ENCODE peak calls at places on chromosomes 11 and 22, in five cellular contexts. One of them, this sample, is unnamed.
A peak's percentile ranks its signal among the peaks of the same experiment; 100 is the strongest.

GRCh38 chr11:35470616-35471015 is 51.3 kb upstream of the SLC1A2 start:
- DNase-seq in left ventricle myocardium inferior: no peak
- DNase-seq in tibial nerve: no peak
- DNase-seq in right lobe of liver: no peak
- DNase-seq in uterus: no peak
- DNase-seq in this sample: no peak

GRCh38 chr11:128394436-128395089 is 192.8 kb downstream of the ETS1 start:
- DNase-seq in right lobe of liver: no peak
- DNase-seq in uterus: no peak
- DNase-seq in tibial nerve: no peak
- DNase-seq in left ventricle myocardium inferior: no peak
- DNase-seq in this sample: no peak

GRCh38 chr11:99693941-99694492 is 673.3 kb downstream of the CNTN5 start:
- DNase-seq in left ventricle myocardium inferior: no peak
- DNase-seq in uterus: no peak
- DNase-seq in right lobe of liver: no peak
- DNase-seq in tibial nerve: no peak
- DNase-seq in this sample: no peak

GRCh38 chr22:28799834-28800307 is 498 bp downstream of the XBP1 start:
- DNase-seq in right lobe of liver: peak; percentile 67
- DNase-seq in tibial nerve: peak; percentile 40
- DNase-seq in uterus: peak; percentile 70
- DNase-seq in left ventricle myocardium inferior: peak; percentile 80
- DNase-seq in this sample: no peak

GRCh38 chr11:112355726-112356125 is 95.1 kb upstream of the PLET1 start:
- DNase-seq in left ventricle myocardium inferior: no peak
- DNase-seq in uterus: peak; percentile 67
- DNase-seq in tibial nerve: no peak
- DNase-seq in right lobe of liver: no peak
- DNase-seq in this sample: peak; percentile 85

GRCh38 chr11:2987881-2988280 is 4.2 kb downstream of the NAP1L4 start:
- DNase-seq in tibial nerve: no peak
- DNase-seq in uterus: no peak
- DNase-seq in left ventricle myocardium inferior: no peak
- DNase-seq in right lobe of liver: no peak
- DNase-seq in this sample: no peak

GRCh38 chr11:62560566-62561103 is 13.1 kb downstream of the EEF1G start:
- DNase-seq in right lobe of liver: peak; percentile 84
- DNase-seq in tibial nerve: peak; percentile 79
- DNase-seq in left ventricle myocardium inferior: peak; percentile 82
- DNase-seq in uterus: peak; percentile 96
- DNase-seq in this sample: no peak

GRCh38 chr22:37643225-37643847 is 3.9 kb downstream of the SH3BP1 start:
- DNase-seq in left ventricle myocardium inferior: peak; percentile 87
- DNase-seq in tibial nerve: peak; percentile 86
- DNase-seq in right lobe of liver: peak; percentile 88
- DNase-seq in uterus: peak; percentile 86
- DNase-seq in this sample: peak; percentile 82

GRCh38 chr11:118792642-118793124 is 1.7 kb upstream of the DDX6 start:
- DNase-seq in uterus: peak; percentile 83
- DNase-seq in tibial nerve: peak; percentile 22
- DNase-seq in left ventricle myocardium inferior: peak; percentile 49
- DNase-seq in right lobe of liver: peak; percentile 89
- DNase-seq in this sample: peak; percentile 75

GRCh38 chr11:82927264-82927880 is 25.8 kb downstream of the DDIAS start:
- DNase-seq in right lobe of liver: no peak
- DNase-seq in uterus: peak; percentile 30
- DNase-seq in tibial nerve: no peak
- DNase-seq in left ventricle myocardium inferior: no peak
- DNase-seq in this sample: no peak

GRCh38 chr11:67262731-67263675 is 3.3 kb upstream of the GRK2 start:
- DNase-seq in uterus: peak; percentile 80
- DNase-seq in left ventricle myocardium inferior: peak; percentile 83
- DNase-seq in right lobe of liver: peak; percentile 85
- DNase-seq in tibial nerve: peak; percentile 60
- DNase-seq in this sample: peak; percentile 81

GRCh38 chr11:8832571-8833260 is 78.3 kb upstream of the AKIP1 start:
- DNase-seq in right lobe of liver: peak; percentile 21
- DNase-seq in tibial nerve: no peak
- DNase-seq in uterus: peak; percentile 24
- DNase-seq in left ventricle myocardium inferior: no peak
- DNase-seq in this sample: no peak

GRCh38 chr11:69560141-69560790 is 78.8 kb downstream of the LINC01488 start:
- DNase-seq in uterus: no peak
- DNase-seq in right lobe of liver: no peak
- DNase-seq in tibial nerve: no peak
- DNase-seq in left ventricle myocardium inferior: no peak
- DNase-seq in this sample: no peak

GRCh38 chr11:64655901-64656601 is 65.0 kb downstream of the SLC22A12 start:
- DNase-seq in right lobe of liver: no peak
- DNase-seq in uterus: no peak
- DNase-seq in left ventricle myocardium inferior: no peak
- DNase-seq in tibial nerve: no peak
- DNase-seq in this sample: no peak

GRCh38 chr11:105361651-105362050 is 222.1 kb upstream of the CARD18 start:
- DNase-seq in right lobe of liver: no peak
- DNase-seq in tibial nerve: no peak
- DNase-seq in uterus: no peak
- DNase-seq in left ventricle myocardium inferior: no peak
- DNase-seq in this sample: no peak

GRCh38 chr11:56885182-56885581 is 103.5 kb upstream of the OR5AK2 start:
- DNase-seq in right lobe of liver: no peak
- DNase-seq in uterus: no peak
- DNase-seq in tibial nerve: no peak
- DNase-seq in left ventricle myocardium inferior: no peak
- DNase-seq in this sample: no peak
- TF ChIP-seq CTCF in right lobe of liver: no peak
- TF ChIP-seq CTCF in uterus: no peak
- TF ChIP-seq CTCF in tibial nerve: no peak
- TF ChIP-seq CTCF in left ventricle myocardium inferior: no peak
- TF ChIP-seq CTCF in this sample: no peak

DNA sequence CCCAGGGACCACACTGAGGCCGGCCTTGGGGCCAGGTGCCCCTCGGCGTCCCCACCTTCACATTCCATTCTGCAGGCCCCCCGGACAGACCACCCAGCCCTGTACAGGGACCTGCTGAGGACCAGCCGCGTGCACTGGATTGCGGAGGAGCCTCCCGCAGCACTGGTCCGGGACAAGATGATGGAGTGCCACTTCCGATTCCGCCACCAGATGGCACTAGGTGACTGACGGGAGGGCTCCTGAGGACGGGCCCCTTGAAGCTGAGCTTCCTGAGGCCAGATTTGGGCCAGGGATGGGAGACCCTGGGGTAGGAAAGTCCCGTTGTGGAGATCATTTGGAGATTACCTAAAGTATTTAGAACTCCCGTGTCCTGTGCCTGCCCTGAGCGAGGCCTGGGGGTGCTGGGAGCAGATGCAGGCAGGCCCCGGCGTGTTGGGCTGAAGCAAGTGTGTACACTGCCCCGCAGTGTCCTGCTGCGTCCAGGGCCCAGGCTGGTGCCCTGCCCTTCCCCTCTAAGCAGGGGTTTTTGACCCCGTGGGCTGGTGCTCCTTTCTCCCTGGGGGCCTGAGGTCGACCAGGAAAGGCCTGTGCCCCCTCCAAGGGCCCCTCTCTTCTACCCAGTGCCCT is 20.0 kb downstream of the TRMU start:
- DNase-seq in tibial nerve: peak; percentile 28
- DNase-seq in uterus: peak; percentile 37
- DNase-seq in left ventricle myocardium inferior: peak; percentile 65
- DNase-seq in right lobe of liver: peak; percentile 75
- DNase-seq in this sample: no peak
- H3K27ac ChIP-seq in tibial nerve: no peak overlapping the region
- H3K27ac ChIP-seq in uterus: no peak overlapping the region
- H3K27ac ChIP-seq in left ventricle myocardium inferior: peak overlapping the region; percentile 91
- H3K27ac ChIP-seq in right lobe of liver: no peak overlapping the region
- H3K27ac ChIP-seq in this sample: no peak overlapping the region

GRCh38 chr11:43955381-43956118 is 13.1 kb downstream of the C11orf96 start:
- DNase-seq in tibial nerve: no peak
- DNase-seq in uterus: peak; percentile 31
- DNase-seq in left ventricle myocardium inferior: no peak
- DNase-seq in right lobe of liver: no peak
- DNase-seq in this sample: no peak
- H3K27me3 ChIP-seq in tibial nerve: no peaks in the 10 kb centered on the region
- H3K27me3 ChIP-seq in uterus: no peaks in the 10 kb centered on the region
- H3K27me3 ChIP-seq in left ventricle myocardium inferior: no peaks in the 10 kb centered on the region
- H3K27me3 ChIP-seq in right lobe of liver: no peaks in the 10 kb centered on the region
- H3K27me3 ChIP-seq in this sample: peaks cover 2% of the 10 kb centered on the region

DNA sequence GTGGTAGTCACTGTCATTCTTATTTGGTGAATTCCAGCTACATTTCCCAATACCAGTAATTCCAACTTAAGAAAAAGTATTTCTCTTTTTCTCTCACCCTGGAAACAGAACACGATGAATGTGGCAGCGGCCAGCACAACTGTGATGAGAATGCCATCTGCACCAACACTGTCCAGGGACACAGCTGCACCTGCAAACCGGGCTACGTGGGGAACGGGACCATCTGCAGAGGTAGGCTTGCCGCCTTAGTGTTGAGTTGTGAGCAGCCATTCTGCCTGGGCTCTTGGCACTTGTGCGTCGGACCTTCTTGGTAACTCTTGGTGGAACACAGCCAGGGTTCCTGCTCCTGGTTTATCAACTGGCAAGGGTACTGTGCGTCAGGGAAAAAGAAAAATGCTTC is 559.8 kb downstream of the NELL1 start:
- DNase-seq in left ventricle myocardium inferior: no peak
- DNase-seq in tibial nerve: no peak
- DNase-seq in uterus: no peak
- DNase-seq in right lobe of liver: no peak
- DNase-seq in this sample: no peak
- TF ChIP-seq CTCF in left ventricle myocardium inferior: no peak
- TF ChIP-seq CTCF in tibial nerve: no peak
- TF ChIP-seq CTCF in uterus: no peak
- TF ChIP-seq CTCF in right lobe of liver: no peak
- TF ChIP-seq CTCF in this sample: no peak

DNA sequence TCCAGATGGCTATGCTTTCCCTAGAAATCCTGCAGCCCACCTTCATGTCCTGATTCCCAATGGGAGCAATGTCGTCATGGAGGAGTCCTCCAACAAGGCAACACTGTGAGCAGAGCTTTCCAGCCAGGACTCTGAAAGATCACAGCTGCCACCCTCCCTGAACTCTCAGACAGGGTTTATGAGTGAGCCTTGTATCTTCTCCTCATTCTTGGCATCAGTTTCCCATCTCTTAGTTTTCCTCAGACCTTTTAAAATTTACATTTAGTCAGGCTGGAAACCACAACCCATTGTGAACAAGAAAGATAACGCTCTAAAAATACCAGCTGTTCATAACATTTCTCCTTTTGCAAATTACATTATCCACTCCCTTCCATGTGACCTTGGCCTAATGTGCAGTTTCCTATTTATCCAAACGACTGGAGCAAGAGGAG is 15.6 kb upstream of the LYVE1 start:
- DNase-seq in left ventricle myocardium inferior: no peak
- DNase-seq in right lobe of liver: no peak
- DNase-seq in uterus: peak; percentile 57
- DNase-seq in tibial nerve: no peak
- DNase-seq in this sample: no peak
- H3K27ac ChIP-seq in left ventricle myocardium inferior: peak overlapping the region; percentile 12
- H3K27ac ChIP-seq in right lobe of liver: no peak overlapping the region
- H3K27ac ChIP-seq in uterus: peak overlapping the region; percentile 78
- H3K27ac ChIP-seq in tibial nerve: peak overlapping the region; percentile 14
- H3K27ac ChIP-seq in this sample: no peak overlapping the region

GRCh38 chr11:43579171-43579918 is 101.2 kb upstream of the HSD17B12 start:
- DNase-seq in left ventricle myocardium inferior: no peak
- DNase-seq in uterus: no peak
- DNase-seq in tibial nerve: no peak
- DNase-seq in right lobe of liver: no peak
- DNase-seq in this sample: no peak

GRCh38 chr11:43579919-43580276 is 100.6 kb upstream of the HSD17B12 start:
- DNase-seq in tibial nerve: no peak
- DNase-seq in right lobe of liver: no peak
- DNase-seq in left ventricle myocardium inferior: no peak
- DNase-seq in uterus: no peak
- DNase-seq in this sample: no peak

GRCh38 chr11:43582024-43582836 is 98.3 kb upstream of the HSD17B12 start:
- DNase-seq in tibial nerve: no peak
- DNase-seq in uterus: no peak
- DNase-seq in right lobe of liver: no peak
- DNase-seq in left ventricle myocardium inferior: no peak
- DNase-seq in this sample: no peak

GRCh38 chr11:43581370-43582023 is 99.0 kb upstream of the HSD17B12 start:
- DNase-seq in right lobe of liver: no peak
- DNase-seq in left ventricle myocardium inferior: no peak
- DNase-seq in tibial nerve: no peak
- DNase-seq in uterus: no peak
- DNase-seq in this sample: no peak

GRCh38 chr11:43580735-43581369 is 99.7 kb upstream of the HSD17B12 start:
- DNase-seq in uterus: no peak
- DNase-seq in right lobe of liver: no peak
- DNase-seq in left ventricle myocardium inferior: no peak
- DNase-seq in tibial nerve: no peak
- DNase-seq in this sample: no peak
- H3K27me3 ChIP-seq in uterus: peaks cover 27% of the 10 kb centered on the region
- H3K27me3 ChIP-seq in right lobe of liver: peaks cover 6% of the 10 kb centered on the region
- H3K27me3 ChIP-seq in left ventricle myocardium inferior: peaks cover 100% of the 10 kb centered on the region
- H3K27me3 ChIP-seq in tibial nerve: peaks cover 98% of the 10 kb centered on the region
- H3K27me3 ChIP-seq in this sample: peaks cover 68% of the 10 kb centered on the region

DNA sequence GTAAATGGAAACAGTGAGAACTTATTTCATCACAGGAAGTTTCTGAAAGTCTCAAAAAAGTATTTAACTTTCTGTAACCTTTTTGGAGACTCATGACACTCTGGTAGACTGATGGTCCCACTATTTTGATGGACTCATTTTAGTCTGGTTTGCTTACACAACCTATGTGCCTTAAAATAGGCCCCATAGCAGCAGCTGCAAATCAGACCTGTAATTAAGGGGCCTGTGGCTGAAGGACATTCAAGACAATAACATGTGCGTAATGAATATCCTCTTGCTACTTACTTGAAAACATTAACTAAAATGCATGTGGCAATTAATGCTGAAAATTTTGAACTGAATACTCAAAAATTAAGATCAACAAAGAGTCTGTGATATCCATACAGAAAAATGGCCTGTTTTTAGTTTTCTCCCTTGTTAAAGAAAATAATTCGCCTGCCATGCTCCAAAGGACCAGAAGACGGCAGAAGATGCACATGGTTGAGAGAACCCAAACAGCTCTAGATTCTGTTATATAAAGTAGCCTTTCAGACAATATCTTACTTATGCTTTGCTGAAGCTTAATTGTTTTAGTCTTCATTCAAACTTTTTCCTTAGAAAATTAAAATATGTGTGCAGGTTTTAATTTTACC is 568.5 kb downstream of the KCNA4 start:
- DNase-seq in right lobe of liver: no peak
- DNase-seq in tibial nerve: no peak
- DNase-seq in uterus: no peak
- DNase-seq in left ventricle myocardium inferior: no peak
- DNase-seq in this sample: no peak
- TF ChIP-seq CTCF in right lobe of liver: peak; percentile 28
- TF ChIP-seq CTCF in tibial nerve: no peak
- TF ChIP-seq CTCF in uterus: peak; percentile 51
- TF ChIP-seq CTCF in left ventricle myocardium inferior: peak; percentile 70
- TF ChIP-seq CTCF in this sample: peak; percentile 51

This sample was measured in dorsolateral prefrontal cortex.